ENCODE peak calls at places on chromosomes 7 and 10, in six cellular contexts. G, D, L, Z, B and S are unnamed samples.
A peak's percentile ranks its signal among the peaks of the same experiment; 100 is the strongest.

GRCh38 chr10:44282606-44283300 is 102.1 kb downstream of the CXCL12 start:
- DNase-seq in Z (no peak), B (no peak), L (no peak), D (no peak), G (no peak), S (no peak)

GRCh38 chr10:22461891-22462290 is 116.6 kb downstream of the SPAG6 start:
- DNase-seq in D (no peak), B (no peak), G (no peak), L (no peak), Z (no peak), S (no peak)

GRCh38 chr10:91598211-91598981 is 34.5 kb downstream of the PPP1R3C start:
- DNase-seq in Z (no peak), B (peak; percentile 75), D (no peak), L (no peak), G (no peak), S (no peak)

GRCh38 chr10:71243756-71244637 is 31.6 kb downstream of the UNC5B start:
- DNase-seq in B (no peak), Z (no peak), L (no peak), G (no peak), D (no peak), S (no peak)

GRCh38 chr7:513521-514166 is 6.0 kb downstream of the PDGFA start:
- DNase-seq in B (no peak), G (no peak), D (no peak), L (no peak), Z (no peak), S (no peak)

GRCh38 chr7:151687523-151688235 is 168.0 kb upstream of the RHEB start:
- DNase-seq in L (no peak), G (no peak), B (peak; percentile 74), D (no peak), Z (peak; percentile 85), S (peak; percentile 72)

GRCh38 chr7:104156842-104157277 is 51.0 kb downstream of the ORC5 start:
- DNase-seq in G (no peak), Z (no peak), L (no peak), D (no peak), B (no peak), S (no peak)

GRCh38 chr10:62430881-62431280 is 56.7 kb downstream of the ZNF365 start:
- DNase-seq in D (no peak), B (no peak), G (no peak), Z (no peak), L (no peak), S (no peak)

GRCh38 chr10:128074589-128074988 is 51.6 kb downstream of the MKI67 start:
- DNase-seq in L (no peak), G (no peak), B (no peak), D (no peak), Z (no peak), S (no peak)

GRCh38 chr10:120948889-120949382 is 97.8 kb downstream of the WDR11 start:
- DNase-seq in D (peak; percentile 77), L (peak; percentile 44), Z (peak; percentile 91), G (peak; percentile 43), B (peak; percentile 25), S (peak; percentile 71)

GRCh38 chr10:119872860-119873671 is 423 bp upstream of the MCMBP start:
- DNase-seq in D (peak; percentile 89), L (peak; percentile 88), B (peak; percentile 44), Z (peak; percentile 88), G (peak; percentile 89), S (peak; percentile 89)

GRCh38 chr7:64562246-64562620 is 638 bp downstream of the ZNF680 start:
- DNase-seq in B (no peak), D (no peak), G (no peak), Z (no peak), L (no peak), S (no peak)

GRCh38 chr10:130341325-130341724 is 205.1 kb downstream of the GLRX3 start:
- DNase-seq in L (no peak), G (no peak), B (no peak), Z (peak; percentile 77), D (no peak), S (no peak)

GRCh38 chr10:50585921-50586739 is 37.6 kb downstream of the SGMS1 start:
- DNase-seq in D (no peak), G (no peak), B (peak; percentile 41), Z (no peak), L (no peak), S (no peak)

GRCh38 chr7:106260136-106260561 is 24.6 kb downstream of the NAMPT start:
- DNase-seq in L (no peak), B (no peak), G (no peak), Z (no peak), D (no peak), S (no peak)

GRCh38 chr7:82335927-82336326 is 107.7 kb downstream of the CACNA2D1 start:
- DNase-seq in B (no peak), L (no peak), D (peak; percentile 93), Z (peak; percentile 18), G (no peak), S (no peak)

GRCh38 chr7:90726623-90727022 is 130.5 kb downstream of the CDK14 start:
- DNase-seq in L (no peak), Z (peak; percentile 15), D (no peak), B (no peak), G (no peak), S (peak; percentile 73)

GRCh38 chr10:112949875-112950507 is at the start of gene TCF7L2:
- DNase-seq in D (peak; percentile 94), B (peak; percentile 92), Z (peak; percentile 90), G (peak; percentile 66), L (peak; percentile 47), S (peak; percentile 96)

GRCh38 chr10:8174762-8175161 is 120.3 kb downstream of the GATA3 start:
- DNase-seq in Z (peak; percentile 68), D (peak; percentile 31), B (no peak), L (no peak), G (no peak), S (no peak)